ENCODE peak calls at places on chromosomes 1 and 21, in ten cellular contexts. V is neural crest cell, W is progenitor cell of endocrine pancreas, I is pancreas, J is sigmoid colon, Z is HFFc6, H is lower leg skin, T is heart right ventricle, L is heart left ventricle, N is brain microvascular endothelial cell. U is an unnamed sample.
A peak's percentile ranks its signal among the peaks of the same experiment; 100 is the strongest.

GRCh38 chr1:18549896-18550295 is 69.2 kb downstream of the KLHDC7A start:
- DNase-seq in V (no peak), W (no peak), I (no peak), J (no peak), Z (no peak), H (no peak), T (no peak), L (no peak), N (no peak), U (no peak)

GRCh38 chr1:243525085-243525487 is 269.2 kb downstream of the SDCCAG8 start:
- DNase-seq in V (no peak), W (no peak), I (no peak), J (no peak), Z (peak; percentile 84), H (no peak), T (no peak), L (no peak), N (peak; percentile 53), U (no peak)

GRCh38 chr1:168653567-168653966 is 75.4 kb downstream of the DPT start:
- DNase-seq in V (no peak), W (no peak), I (no peak), J (no peak), Z (no peak), H (no peak), T (no peak), L (no peak), N (no peak), U (no peak)

GRCh38 chr21:44521301-44521927 is 18.6 kb downstream of the KRTAP10-1 start:
- DNase-seq in V (no peak), W (no peak), I (peak; percentile 41), J (peak; percentile 32), Z (no peak), H (no peak), T (peak; percentile 4), L (no peak), N (no peak), U (no peak)

GRCh38 chr21:44962481-44962966 is 22.7 kb downstream of the SLX9 start:
- DNase-seq in V (no peak), W (no peak), I (no peak), J (no peak), Z (peak; percentile 78), H (no peak), T (peak; percentile 18), L (no peak), N (peak; percentile 97), U (no peak)

GRCh38 chr21:46515109-46515508 is 56.4 kb downstream of the DIP2A start:
- DNase-seq in V (no peak), W (no peak), I (peak; percentile 87), J (peak; percentile 72), Z (no peak), H (peak; percentile 88), T (peak; percentile 62), L (peak; percentile 40), N (no peak), U (no peak)

GRCh38 chr1:47684518-47684917 is 246.7 kb downstream of the FOXD2 start:
- DNase-seq in V (no peak), W (no peak), I (no peak), J (peak; percentile 15), Z (no peak), H (peak; percentile 14), T (no peak), L (no peak), N (no peak), U (no peak)

GRCh38 chr1:246455487-246455886 is 51.6 kb downstream of the SMYD3 start:
- DNase-seq in V (no peak), W (no peak), I (no peak), J (no peak), Z (no peak), H (no peak), T (no peak), L (no peak), N (no peak), U (no peak)

GRCh38 chr21:15293251-15293650 is 228.5 kb upstream of the NRIP1 start:
- DNase-seq in V (no peak), W (no peak), I (no peak), J (no peak), Z (peak; percentile 71), H (no peak), T (no peak), L (no peak), N (peak; percentile 86), U (no peak)

GRCh38 chr1:172746091-172746949 is 87.4 kb downstream of the FASLG start:
- DNase-seq in V (no peak), W (no peak), I (no peak), J (no peak), Z (peak; percentile 99), H (no peak), T (no peak), L (no peak), N (peak; percentile 97), U (peak; percentile 52)

GRCh38 chr1:71081697-71082080 is 854 bp upstream of the ZRANB2 start:
- DNase-seq in V (no peak), W (no peak), I (peak; percentile 56), J (no peak), Z (no peak), H (peak; percentile 80), T (no peak), L (no peak), N (no peak), U (no peak)

GRCh38 chr1:220804202-220804586 is 17.5 kb downstream of the MTARC1 start:
- DNase-seq in V (no peak), W (no peak), I (no peak), J (no peak), Z (no peak), H (peak; percentile 43), T (no peak), L (no peak), N (no peak), U (no peak)
- TF ChIP-seq CTCF in V (no peak), W (no peak), I (no peak), J (peak; percentile 12), Z (no peak), H (no peak), T (no peak), L (no peak), N (no peak), U (no peak)

GRCh38 chr1:57424231-57425027 is 569 bp upstream of the DAB1 start:
- DNase-seq in V (peak; percentile 58), W (peak; percentile 57), I (peak; percentile 60), J (no peak), Z (peak; percentile 10), H (no peak), T (peak; percentile 53), L (peak; percentile 28), N (peak; percentile 15), U (peak; percentile 26)
- TF ChIP-seq CTCF in V (peak; percentile 75), W (peak; percentile 84), I (peak; percentile 16), J (no peak), Z (peak; percentile 79), H (no peak), T (peak; percentile 64), L (peak; percentile 79), N (peak; percentile 79), U (no peak)

DNA sequence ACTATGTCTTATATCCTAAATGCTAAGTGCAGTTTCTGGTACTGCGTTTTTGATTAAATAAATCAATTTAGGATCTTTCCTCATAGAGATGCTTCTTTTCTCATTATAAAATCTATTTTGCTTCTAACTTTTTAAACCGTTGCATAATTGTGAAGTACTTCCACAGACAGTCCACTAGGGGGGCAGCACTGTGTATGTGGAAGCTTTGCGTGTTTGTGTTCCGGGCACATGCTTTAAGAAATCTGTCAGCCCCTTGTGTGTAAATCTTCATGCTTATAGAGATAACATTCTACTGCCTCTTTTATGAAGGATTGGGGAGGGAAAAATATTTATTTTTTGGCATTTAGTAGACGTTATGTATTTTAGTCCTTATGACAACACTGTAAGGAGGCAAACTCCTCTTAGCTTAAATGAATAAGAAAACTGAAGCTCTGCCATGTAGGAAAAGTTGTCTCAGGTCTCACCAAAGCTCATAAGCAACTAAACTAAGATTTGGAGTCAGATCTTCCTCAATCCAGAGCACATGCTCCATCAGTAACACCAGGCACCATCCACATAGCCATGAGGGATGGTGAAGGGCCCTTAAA is 157.3 kb upstream of the PTGFR start:
- DNase-seq in V (peak; percentile 4), W (no peak), I (no peak), J (no peak), Z (peak; percentile 20), H (no peak), T (no peak), L (no peak), N (peak; percentile 50), U (no peak)
- TF ChIP-seq CTCF in V (peak; percentile 78), W (peak; percentile 83), I (peak; percentile 64), J (no peak), Z (peak; percentile 80), H (no peak), T (peak; percentile 58), L (peak; percentile 43), N (peak; percentile 83), U (peak; percentile 63)

DNA sequence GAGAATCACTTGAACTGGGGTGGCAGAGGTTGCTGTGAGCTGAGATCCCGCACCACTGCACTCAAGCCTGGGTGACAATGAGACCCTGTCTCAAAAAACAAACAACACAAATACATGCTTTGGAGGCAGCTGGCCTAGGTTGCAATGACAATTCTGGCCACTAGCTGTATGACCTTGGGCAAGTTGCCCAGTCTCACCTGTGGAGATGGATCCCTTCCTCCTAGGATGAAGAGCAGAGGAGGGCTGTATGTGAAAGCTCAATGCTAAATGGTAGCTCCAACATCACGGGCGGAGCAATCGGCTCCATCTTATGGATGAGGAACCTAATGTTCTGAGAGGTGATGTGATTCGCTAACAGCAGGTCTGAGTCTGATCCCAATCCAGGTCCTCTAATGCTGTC is 20.6 kb downstream of the ADORA1 start:
- DNase-seq in V (no peak), W (no peak), I (no peak), J (no peak), Z (no peak), H (no peak), T (no peak), L (no peak), N (no peak), U (no peak)
- TF ChIP-seq CTCF in V (peak; percentile 51), W (peak; percentile 44), I (peak; percentile 35), J (no peak), Z (peak; percentile 68), H (no peak), T (no peak), L (no peak), N (peak; percentile 56), U (no peak)

U was measured in GM13976.